ENCODE peak calls at places on chromosomes 6 and 20, in nine cellular contexts. One of them, this sample, is unnamed.
A peak's percentile ranks its signal among the peaks of the same experiment; 100 is the strongest.

GRCh38 chr6:41976794-41977484 is 35.3 kb upstream of the CCND3 start:
- DNase-seq in IMR-90: peak; percentile 85
- DNase-seq in GM23248: peak; percentile 77
- DNase-seq in HCT116: no peak
- DNase-seq in SK-N-SH: no peak
- DNase-seq in H9: no peak
- DNase-seq in Karpas-422: no peak
- DNase-seq in fibroblast of lung: peak; percentile 64
- DNase-seq in HepG2: peak; percentile 34
- DNase-seq in this sample: peak; percentile 29

GRCh38 chr6:103122766-103123601 is 1729.5 kb downstream of the GRIK2 start:
- DNase-seq in IMR-90: peak; percentile 0
- DNase-seq in GM23248: peak; percentile 36
- DNase-seq in HCT116: peak; percentile 69
- DNase-seq in SK-N-SH: peak; percentile 27
- DNase-seq in H9: peak; percentile 89
- DNase-seq in Karpas-422: peak; percentile 88
- DNase-seq in fibroblast of lung: peak; percentile 14
- DNase-seq in HepG2: peak; percentile 44
- DNase-seq in this sample: peak; percentile 72

GRCh38 chr6:84103029-84103428 is 69.5 kb downstream of the MRAP2 start:
- DNase-seq in IMR-90: peak; percentile 24
- DNase-seq in GM23248: peak; percentile 84
- DNase-seq in HCT116: no peak
- DNase-seq in SK-N-SH: peak; percentile 44
- DNase-seq in H9: no peak
- DNase-seq in Karpas-422: no peak
- DNase-seq in fibroblast of lung: no peak
- DNase-seq in HepG2: no peak
- DNase-seq in this sample: no peak

GRCh38 chr6:163526356-163526755 is 111.8 kb downstream of the QKI start:
- DNase-seq in IMR-90: no peak
- DNase-seq in GM23248: peak; percentile 29
- DNase-seq in HCT116: no peak
- DNase-seq in SK-N-SH: no peak
- DNase-seq in H9: no peak
- DNase-seq in Karpas-422: no peak
- DNase-seq in fibroblast of lung: no peak
- DNase-seq in HepG2: no peak
- DNase-seq in this sample: no peak

GRCh38 chr20:23143098-23143497 is 57.0 kb upstream of the CD93 start:
- DNase-seq in IMR-90: peak; percentile 85
- DNase-seq in GM23248: peak; percentile 93
- DNase-seq in HCT116: peak; percentile 47
- DNase-seq in SK-N-SH: no peak
- DNase-seq in H9: no peak
- DNase-seq in Karpas-422: no peak
- DNase-seq in fibroblast of lung: peak; percentile 81
- DNase-seq in HepG2: peak; percentile 71
- DNase-seq in this sample: no peak

GRCh38 chr6:168956141-168956838 is 297.4 kb downstream of the THBS2 start:
- DNase-seq in IMR-90: peak; percentile 33
- DNase-seq in GM23248: peak; percentile 54
- DNase-seq in HCT116: no peak
- DNase-seq in SK-N-SH: no peak
- DNase-seq in H9: no peak
- DNase-seq in Karpas-422: no peak
- DNase-seq in fibroblast of lung: no peak
- DNase-seq in HepG2: no peak
- DNase-seq in this sample: no peak

GRCh38 chr6:106363401-106364138 is 3.1 kb downstream of the CRYBG1 start:
- DNase-seq in IMR-90: no peak
- DNase-seq in GM23248: peak; percentile 10
- DNase-seq in HCT116: no peak
- DNase-seq in SK-N-SH: no peak
- DNase-seq in H9: no peak
- DNase-seq in Karpas-422: no peak
- DNase-seq in fibroblast of lung: no peak
- DNase-seq in HepG2: no peak
- DNase-seq in this sample: no peak

GRCh38 chr20:14580426-14581074 is 243.1 kb upstream of the FLRT3 start:
- DNase-seq in IMR-90: no peak
- DNase-seq in GM23248: no peak
- DNase-seq in HCT116: no peak
- DNase-seq in SK-N-SH: no peak
- DNase-seq in H9: no peak
- DNase-seq in Karpas-422: no peak
- DNase-seq in fibroblast of lung: peak; percentile 24
- DNase-seq in HepG2: no peak
- DNase-seq in this sample: no peak

GRCh38 chr6:113558966-113559365 is 298.2 kb upstream of the MARCKS start:
- DNase-seq in IMR-90: peak; percentile 65
- DNase-seq in GM23248: peak; percentile 67
- DNase-seq in HCT116: no peak
- DNase-seq in SK-N-SH: no peak
- DNase-seq in H9: no peak
- DNase-seq in Karpas-422: no peak
- DNase-seq in fibroblast of lung: peak; percentile 34
- DNase-seq in HepG2: no peak
- DNase-seq in this sample: no peak

GRCh38 chr6:113560376-113560775 is 296.8 kb upstream of the MARCKS start:
- DNase-seq in IMR-90: no peak
- DNase-seq in GM23248: peak; percentile 17
- DNase-seq in HCT116: no peak
- DNase-seq in SK-N-SH: no peak
- DNase-seq in H9: no peak
- DNase-seq in Karpas-422: no peak
- DNase-seq in fibroblast of lung: no peak
- DNase-seq in HepG2: no peak
- DNase-seq in this sample: no peak

GRCh38 chr6:113560908-113561307 is 296.2 kb upstream of the MARCKS start:
- DNase-seq in IMR-90: peak; percentile 84
- DNase-seq in GM23248: peak; percentile 78
- DNase-seq in HCT116: peak; percentile 32
- DNase-seq in SK-N-SH: no peak
- DNase-seq in H9: no peak
- DNase-seq in Karpas-422: no peak
- DNase-seq in fibroblast of lung: peak; percentile 36
- DNase-seq in HepG2: no peak
- DNase-seq in this sample: no peak

GRCh38 chr6:113562248-113562647 is 294.9 kb upstream of the MARCKS start:
- DNase-seq in IMR-90: no peak
- DNase-seq in GM23248: no peak
- DNase-seq in HCT116: no peak
- DNase-seq in SK-N-SH: no peak
- DNase-seq in H9: no peak
- DNase-seq in Karpas-422: no peak
- DNase-seq in fibroblast of lung: no peak
- DNase-seq in HepG2: no peak
- DNase-seq in this sample: no peak

GRCh38 chr6:113556775-113557174 is 300.4 kb upstream of the MARCKS start:
- DNase-seq in IMR-90: no peak
- DNase-seq in GM23248: no peak
- DNase-seq in HCT116: no peak
- DNase-seq in SK-N-SH: no peak
- DNase-seq in H9: no peak
- DNase-seq in Karpas-422: no peak
- DNase-seq in fibroblast of lung: no peak
- DNase-seq in HepG2: no peak
- DNase-seq in this sample: no peak
- H4K20me1 ChIP-seq in IMR-90: no peaks in the 10 kb centered on the region
- H4K20me1 ChIP-seq in GM23248: no peaks in the 10 kb centered on the region
- H4K20me1 ChIP-seq in HCT116: no peaks in the 10 kb centered on the region
- H4K20me1 ChIP-seq in SK-N-SH: no peaks in the 10 kb centered on the region
- H4K20me1 ChIP-seq in H9: no peaks in the 10 kb centered on the region
- H4K20me1 ChIP-seq in Karpas-422: no peaks in the 10 kb centered on the region
- H4K20me1 ChIP-seq in fibroblast of lung: no peaks in the 10 kb centered on the region
- H4K20me1 ChIP-seq in HepG2: no peaks in the 10 kb centered on the region
- H4K20me1 ChIP-seq in this sample: no peaks in the 10 kb centered on the region

GRCh38 chr20:58011947-58012610 is 216.4 kb downstream of the ANKRD60 start:
- DNase-seq in IMR-90: no peak
- DNase-seq in GM23248: no peak
- DNase-seq in HCT116: no peak
- DNase-seq in SK-N-SH: no peak
- DNase-seq in H9: peak; percentile 23
- DNase-seq in Karpas-422: no peak
- DNase-seq in fibroblast of lung: no peak
- DNase-seq in HepG2: no peak
- DNase-seq in this sample: no peak

GRCh38 chr20:58011106-58011946 is 217.1 kb downstream of the ANKRD60 start:
- DNase-seq in IMR-90: no peak
- DNase-seq in GM23248: no peak
- DNase-seq in HCT116: no peak
- DNase-seq in SK-N-SH: no peak
- DNase-seq in H9: peak; percentile 20
- DNase-seq in Karpas-422: no peak
- DNase-seq in fibroblast of lung: no peak
- DNase-seq in HepG2: no peak
- DNase-seq in this sample: no peak

GRCh38 chr20:58010666-58011065 is 217.8 kb downstream of the ANKRD60 start:
- DNase-seq in IMR-90: no peak
- DNase-seq in GM23248: no peak
- DNase-seq in HCT116: no peak
- DNase-seq in SK-N-SH: no peak
- DNase-seq in H9: peak; percentile 23
- DNase-seq in Karpas-422: no peak
- DNase-seq in fibroblast of lung: no peak
- DNase-seq in HepG2: no peak
- DNase-seq in this sample: no peak

GRCh38 chr20:58014628-58015315 is 213.7 kb downstream of the ANKRD60 start:
- DNase-seq in IMR-90: no peak
- DNase-seq in GM23248: no peak
- DNase-seq in HCT116: peak; percentile 80
- DNase-seq in SK-N-SH: no peak
- DNase-seq in H9: peak; percentile 7
- DNase-seq in Karpas-422: peak; percentile 47
- DNase-seq in fibroblast of lung: no peak
- DNase-seq in HepG2: no peak
- DNase-seq in this sample: no peak

DNA sequence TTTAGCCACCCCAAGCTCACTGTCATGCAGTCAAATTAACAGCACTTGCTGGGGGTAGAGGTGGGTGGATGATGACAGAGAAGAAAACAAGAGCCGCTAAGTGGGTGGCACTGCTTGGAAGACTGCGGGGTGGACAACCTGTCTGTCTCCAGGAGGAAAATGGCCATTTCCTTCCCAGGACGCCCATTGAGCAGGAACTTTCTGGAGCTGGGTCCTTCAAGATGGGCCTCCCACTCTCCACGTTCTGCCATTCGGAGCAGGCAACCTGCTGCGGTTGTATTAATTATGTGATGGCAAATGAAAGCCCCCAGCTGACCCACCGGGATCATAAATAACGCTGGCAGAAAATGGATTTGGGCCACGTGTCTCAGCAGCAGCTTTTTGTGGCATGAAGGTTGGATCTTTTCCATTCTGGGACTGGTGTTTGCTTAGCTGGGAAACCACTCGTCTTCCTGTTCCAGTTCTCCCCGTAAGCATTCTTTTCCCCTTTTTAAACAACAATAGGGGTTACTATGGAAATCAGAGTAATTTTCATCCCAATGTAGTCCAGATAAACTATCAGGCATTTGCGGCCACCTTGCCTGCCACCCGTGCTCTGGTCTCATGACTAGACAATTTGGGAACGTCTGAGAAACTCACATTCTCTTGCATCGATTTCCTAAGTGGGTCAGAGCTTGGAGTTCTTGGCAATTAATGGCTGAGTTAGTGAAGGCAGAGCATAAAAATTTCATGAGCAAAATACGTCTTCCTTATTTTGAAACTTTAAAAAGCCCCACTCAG is 215.5 kb downstream of the ANKRD60 start:
- DNase-seq in IMR-90: no peak
- DNase-seq in GM23248: no peak
- DNase-seq in HCT116: no peak
- DNase-seq in SK-N-SH: no peak
- DNase-seq in H9: peak; percentile 10
- DNase-seq in Karpas-422: no peak
- DNase-seq in fibroblast of lung: no peak
- DNase-seq in HepG2: no peak
- DNase-seq in this sample: no peak
- H4K20me1 ChIP-seq in IMR-90: no peaks in the 10 kb centered on the region
- H4K20me1 ChIP-seq in GM23248: no peaks in the 10 kb centered on the region
- H4K20me1 ChIP-seq in HCT116: no peaks in the 10 kb centered on the region
- H4K20me1 ChIP-seq in SK-N-SH: no peaks in the 10 kb centered on the region
- H4K20me1 ChIP-seq in H9: no peaks in the 10 kb centered on the region
- H4K20me1 ChIP-seq in Karpas-422: no peaks in the 10 kb centered on the region
- H4K20me1 ChIP-seq in fibroblast of lung: no peaks in the 10 kb centered on the region
- H4K20me1 ChIP-seq in HepG2: no peaks in the 10 kb centered on the region
- H4K20me1 ChIP-seq in this sample: no peaks in the 10 kb centered on the region

GRCh38 chr20:25207960-25208534 is 12.5 kb downstream of the ENTPD6 start:
- DNase-seq in IMR-90: no peak
- DNase-seq in GM23248: no peak
- DNase-seq in HCT116: no peak
- DNase-seq in SK-N-SH: no peak
- DNase-seq in H9: no peak
- DNase-seq in Karpas-422: no peak
- DNase-seq in fibroblast of lung: no peak
- DNase-seq in HepG2: no peak
- DNase-seq in this sample: no peak

GRCh38 chr20:25205277-25206062 is 10.0 kb downstream of the ENTPD6 start:
- DNase-seq in IMR-90: no peak
- DNase-seq in GM23248: no peak
- DNase-seq in HCT116: no peak
- DNase-seq in SK-N-SH: peak; percentile 11
- DNase-seq in H9: no peak
- DNase-seq in Karpas-422: no peak
- DNase-seq in fibroblast of lung: no peak
- DNase-seq in HepG2: no peak
- DNase-seq in this sample: no peak

GRCh38 chr20:25207149-25207959 is 11.8 kb downstream of the ENTPD6 start:
- DNase-seq in IMR-90: no peak
- DNase-seq in GM23248: no peak
- DNase-seq in HCT116: no peak
- DNase-seq in SK-N-SH: peak; percentile 20
- DNase-seq in H9: no peak
- DNase-seq in Karpas-422: no peak
- DNase-seq in fibroblast of lung: no peak
- DNase-seq in HepG2: no peak
- DNase-seq in this sample: no peak

GRCh38 chr20:25204550-25205276 is 9.2 kb downstream of the ENTPD6 start:
- DNase-seq in IMR-90: no peak
- DNase-seq in GM23248: no peak
- DNase-seq in HCT116: no peak
- DNase-seq in SK-N-SH: no peak
- DNase-seq in H9: no peak
- DNase-seq in Karpas-422: no peak
- DNase-seq in fibroblast of lung: no peak
- DNase-seq in HepG2: no peak
- DNase-seq in this sample: no peak

DNA sequence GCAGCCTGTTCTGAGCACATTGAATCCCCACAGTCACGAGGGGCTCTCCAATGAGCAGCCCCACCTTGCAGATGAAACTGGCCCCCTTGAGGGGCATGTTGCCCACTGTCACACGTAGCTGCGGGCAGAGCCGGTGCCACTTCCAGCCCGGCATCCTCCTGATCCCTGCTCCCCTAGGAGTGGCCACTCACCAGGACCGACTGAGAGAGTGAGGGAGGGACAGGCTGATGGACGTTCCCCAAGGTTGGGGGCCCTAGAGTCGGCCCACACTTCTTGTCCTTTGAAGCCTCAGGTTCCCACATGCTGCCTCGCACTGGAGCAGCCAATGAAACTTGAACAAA is 10.5 kb downstream of the ENTPD6 start:
- DNase-seq in IMR-90: no peak
- DNase-seq in GM23248: no peak
- DNase-seq in HCT116: no peak
- DNase-seq in SK-N-SH: no peak
- DNase-seq in H9: no peak
- DNase-seq in Karpas-422: no peak
- DNase-seq in fibroblast of lung: no peak
- DNase-seq in HepG2: no peak
- DNase-seq in this sample: no peak
- H4K20me1 ChIP-seq in IMR-90: peaks cover 4% of the 10 kb centered on the region
- H4K20me1 ChIP-seq in GM23248: no peaks in the 10 kb centered on the region
- H4K20me1 ChIP-seq in HCT116: no peaks in the 10 kb centered on the region
- H4K20me1 ChIP-seq in SK-N-SH: no peaks in the 10 kb centered on the region
- H4K20me1 ChIP-seq in H9: no peaks in the 10 kb centered on the region
- H4K20me1 ChIP-seq in Karpas-422: no peaks in the 10 kb centered on the region
- H4K20me1 ChIP-seq in fibroblast of lung: no peaks in the 10 kb centered on the region
- H4K20me1 ChIP-seq in HepG2: peaks cover under 1% of the 10 kb centered on the region
- H4K20me1 ChIP-seq in this sample: peaks cover 3% of the 10 kb centered on the region

GRCh38 chr6:44263357-44264100 is 1.8 kb downstream of the NFKBIE start:
- DNase-seq in IMR-90: peak; percentile 55
- DNase-seq in GM23248: no peak
- DNase-seq in HCT116: no peak
- DNase-seq in SK-N-SH: no peak
- DNase-seq in H9: no peak
- DNase-seq in Karpas-422: no peak
- DNase-seq in fibroblast of lung: no peak
- DNase-seq in HepG2: no peak
- DNase-seq in this sample: peak; percentile 40

GRCh38 chr6:44265843-44266233 is 487 bp upstream of the NFKBIE start:
- DNase-seq in IMR-90: no peak
- DNase-seq in GM23248: no peak
- DNase-seq in HCT116: no peak
- DNase-seq in SK-N-SH: no peak
- DNase-seq in H9: no peak
- DNase-seq in Karpas-422: no peak
- DNase-seq in fibroblast of lung: no peak
- DNase-seq in HepG2: no peak
- DNase-seq in this sample: no peak

GRCh38 chr6:44264154-44265002 is 973 bp downstream of the NFKBIE start:
- DNase-seq in IMR-90: peak; percentile 31
- DNase-seq in GM23248: peak; percentile 51
- DNase-seq in HCT116: no peak
- DNase-seq in SK-N-SH: peak; percentile 27
- DNase-seq in H9: no peak
- DNase-seq in Karpas-422: peak; percentile 93
- DNase-seq in fibroblast of lung: no peak
- DNase-seq in HepG2: no peak
- DNase-seq in this sample: peak; percentile 90

GRCh38 chr6:44266347-44266746 is 996 bp upstream of the NFKBIE start:
- DNase-seq in IMR-90: no peak
- DNase-seq in GM23248: no peak
- DNase-seq in HCT116: no peak
- DNase-seq in SK-N-SH: no peak
- DNase-seq in H9: no peak
- DNase-seq in Karpas-422: no peak
- DNase-seq in fibroblast of lung: no peak
- DNase-seq in HepG2: no peak
- DNase-seq in this sample: no peak

DNA sequence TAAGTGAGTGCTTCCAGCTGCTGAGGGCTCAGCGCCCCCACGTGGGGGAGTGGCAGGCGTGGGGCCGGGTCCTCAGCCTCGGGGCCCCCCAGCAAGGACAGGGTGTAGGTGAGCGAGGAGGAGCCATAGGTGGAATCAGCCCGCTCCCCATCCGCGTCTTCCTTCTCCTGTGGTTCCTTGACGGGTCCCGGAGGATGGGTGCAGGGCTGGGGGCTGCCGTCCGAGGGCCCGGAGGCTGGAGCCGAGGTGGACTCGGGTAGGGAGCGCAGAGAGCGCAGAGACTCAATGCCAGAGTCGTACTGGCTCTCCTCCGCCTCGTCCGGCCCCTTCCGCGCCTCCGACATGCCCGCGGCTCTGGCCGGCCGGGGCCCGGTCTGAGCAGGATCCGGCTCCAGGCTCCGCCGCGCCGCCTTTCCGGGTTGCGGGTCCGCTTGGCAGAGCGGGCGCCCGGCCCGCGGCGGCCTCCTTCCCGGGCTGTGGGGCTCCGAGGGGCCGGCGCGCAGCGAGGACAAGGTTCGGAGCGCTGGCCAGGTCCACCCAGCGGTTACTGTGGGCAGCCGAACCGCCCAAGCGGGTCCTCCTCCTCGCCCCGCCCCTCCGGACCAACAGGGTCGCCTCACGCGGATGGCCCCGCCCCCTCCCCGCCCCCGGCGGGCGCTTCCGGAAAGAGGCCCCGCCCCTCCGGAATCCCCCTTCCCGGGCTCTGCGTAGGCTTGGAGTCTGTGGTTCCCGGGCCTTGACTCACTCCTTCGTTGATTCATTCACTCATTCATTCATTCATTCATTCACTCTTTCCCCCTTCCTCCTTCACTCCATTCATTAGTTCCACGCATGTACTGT is at the start of gene NFKBIE:
- DNase-seq in IMR-90: peak; percentile 94
- DNase-seq in GM23248: peak; percentile 98
- DNase-seq in HCT116: peak; percentile 68
- DNase-seq in SK-N-SH: peak; percentile 98
- DNase-seq in H9: peak; percentile 94
- DNase-seq in Karpas-422: peak; percentile 86
- DNase-seq in fibroblast of lung: peak; percentile 84
- DNase-seq in HepG2: peak; percentile 85
- DNase-seq in this sample: peak; percentile 88
- H4K20me1 ChIP-seq in IMR-90: peaks cover 9% of the 10 kb centered on the region
- H4K20me1 ChIP-seq in GM23248: no peaks in the 10 kb centered on the region
- H4K20me1 ChIP-seq in HCT116: no peaks in the 10 kb centered on the region
- H4K20me1 ChIP-seq in SK-N-SH: no peaks in the 10 kb centered on the region
- H4K20me1 ChIP-seq in H9: no peaks in the 10 kb centered on the region
- H4K20me1 ChIP-seq in Karpas-422: peaks cover 3% of the 10 kb centered on the region
- H4K20me1 ChIP-seq in fibroblast of lung: peaks cover 2% of the 10 kb centered on the region
- H4K20me1 ChIP-seq in HepG2: no peaks in the 10 kb centered on the region
- H4K20me1 ChIP-seq in this sample: no peaks in the 10 kb centered on the region